ENCODE peak calls at places on chromosomes 1 and 21, in four cellular contexts. J, N, A and E are unnamed samples. For H3K4me1, the result is how much of the 10 kb centered on the place peaks cover.

GRCh38 chr1:201422436-201423030 is 1.0 kb upstream of the TNNI1 start:
- DNase-seq in N (peak), A (no peak), J (no peak), E (no peak)

GRCh38 chr1:103517380-103518047 is 8.0 kb upstream of the RNPC3 start:
- DNase-seq in N (no peak), J (peak), A (peak), E (no peak)

GRCh38 chr1:40078512-40079333 is 18.3 kb downstream of the PPT1 start:
- DNase-seq in J (peak), A (peak), N (peak), E (peak)

GRCh38 chr1:101388904-101389546 is 152.2 kb downstream of the S1PR1 start:
- DNase-seq in J (peak), N (peak), A (no peak), E (no peak)

GRCh38 chr1:12138196-12139183 is 28.3 kb upstream of the TNFRSF1B start:
- DNase-seq in A (peak), N (no peak), J (peak), E (no peak)

GRCh38 chr1:150387200-150387599 is 23.3 kb downstream of the RPRD2 start:
- DNase-seq in N (peak), A (no peak), J (no peak), E (no peak)

GRCh38 chr1:224559971-224560728 is 56.0 kb upstream of the CNIH3 start:
- DNase-seq in A (no peak), J (peak), N (no peak), E (no peak)

GRCh38 chr1:154837679-154838171 is 32.4 kb downstream of the KCNN3 start:
- DNase-seq in N (peak), A (no peak), J (no peak), E (no peak)

GRCh38 chr1:109265741-109266330 is 16.5 kb downstream of the CELSR2 start:
- DNase-seq in A (no peak), N (no peak), J (no peak), E (no peak)

GRCh38 chr1:207021139-207021861 is 11.3 kb downstream of the C1orf116 start:
- DNase-seq in A (peak), N (no peak), J (peak), E (no peak)

GRCh38 chr1:94721240-94721639 is 98.9 kb upstream of the SLC44A3 start:
- DNase-seq in N (no peak), A (no peak), J (no peak), E (no peak)

GRCh38 chr1:244159646-244160045 is 108.6 kb downstream of the ZBTB18 start:
- DNase-seq in A (no peak), J (no peak), N (no peak), E (no peak)

GRCh38 chr1:115838805-115839705 is 1.9 kb downstream of the NHLH2 start:
- DNase-seq in A (no peak), J (no peak), N (no peak), E (peak)

GRCh38 chr1:196034080-196034706 is 574.0 kb downstream of the KCNT2 start:
- DNase-seq in A (peak), J (no peak), N (no peak), E (peak)

GRCh38 chr1:30969903-30970302 is 61.3 kb upstream of the SDC3 start:
- DNase-seq in A (no peak), J (no peak), N (no peak), E (no peak)

GRCh38 chr1:236204043-236204442 is 61.7 kb downstream of the GPR137B start:
- DNase-seq in N (no peak), J (peak), A (peak), E (no peak)

GRCh38 chr1:153774036-153774435 is 1.2 kb upstream of the SLC27A3 start:
- DNase-seq in N (no peak), A (no peak), J (no peak), E (no peak)

GRCh38 chr1:232594768-232595698 is 34.9 kb downstream of the SIPA1L2 start:
- DNase-seq in N (no peak), A (no peak), J (no peak), E (peak)

GRCh38 chr1:221994939-221995338 is 253.1 kb upstream of the DUSP10 start:
- DNase-seq in J (peak), A (peak), N (no peak), E (no peak)

GRCh38 chr1:107525146-107525545 is 384.3 kb downstream of the NTNG1 start:
- DNase-seq in A (no peak), N (no peak), J (no peak), E (no peak)

GRCh38 chr1:180187626-180188025 is 33.0 kb downstream of the QSOX1 start:
- DNase-seq in A (no peak), J (no peak), N (no peak), E (no peak)

GRCh38 chr21:42737969-42738590 is 84.7 kb downstream of the PDE9A start:
- DNase-seq in N (no peak), J (no peak), A (peak), E (no peak)

GRCh38 chr1:165501351-165501974 is 42.3 kb upstream of the LRRC52 start:
- DNase-seq in A (no peak), J (no peak), N (no peak), E (no peak)

GRCh38 chr1:84103197-84103992 is 40.7 kb upstream of the PRKACB start:
- DNase-seq in A (peak), J (peak), N (no peak), E (peak)

GRCh38 chr21:43697758-43698643 is 20.9 kb upstream of the PDXK start:
- DNase-seq in A (peak), N (no peak), J (peak), E (no peak)

GRCh38 chr1:156581661-156582387 is 2.3 kb downstream of the TTC24 start:
- DNase-seq in N (peak), J (no peak), A (no peak), E (no peak)

GRCh38 chr1:28833396-28833795 is 21.4 kb downstream of the OPRD1 start:
- DNase-seq in A (no peak), J (no peak), N (no peak), E (no peak)

GRCh38 chr1:183632964-183633363 is 2.6 kb downstream of the ARPC5 start:
- DNase-seq in J (no peak), N (peak), A (no peak), E (no peak)

GRCh38 chr1:234530641-234531040 is 51.7 kb upstream of the TARBP1 start:
- DNase-seq in N (no peak), A (no peak), J (no peak), E (no peak)

GRCh38 chr1:30451532-30452125 is 271.8 kb downstream of the MATN1 start:
- DNase-seq in J (no peak), N (no peak), A (no peak), E (no peak)

GRCh38 chr1:50665413-50665812 is 242.2 kb upstream of the DMRTA2 start:
- DNase-seq in J (peak), A (peak), N (no peak), E (no peak)

GRCh38 chr1:83692524-83693336 is 306.2 kb downstream of the TTLL7 start:
- DNase-seq in J (peak), A (peak), N (peak), E (peak)

GRCh38 chr1:12073796-12074195 is 10.7 kb downstream of the TNFRSF8 start:
- DNase-seq in J (no peak), A (no peak), N (no peak), E (no peak)

GRCh38 chr1:3551290-3551678 is 60.0 kb downstream of the MEGF6 start:
- DNase-seq in A (no peak), N (no peak), J (no peak), E (no peak)

GRCh38 chr1:113786055-113786454 is 26.2 kb downstream of the RSBN1 start:
- DNase-seq in N (no peak), A (peak), J (peak), E (no peak)

GRCh38 chr21:38987551-38988210 is 182.0 kb downstream of the ETS2 start:
- DNase-seq in N (no peak), J (no peak), A (no peak), E (no peak)
- H3K4me1 ChIP-seq in N (under half), J (under half), A (half or more), E (under half)

DNA sequence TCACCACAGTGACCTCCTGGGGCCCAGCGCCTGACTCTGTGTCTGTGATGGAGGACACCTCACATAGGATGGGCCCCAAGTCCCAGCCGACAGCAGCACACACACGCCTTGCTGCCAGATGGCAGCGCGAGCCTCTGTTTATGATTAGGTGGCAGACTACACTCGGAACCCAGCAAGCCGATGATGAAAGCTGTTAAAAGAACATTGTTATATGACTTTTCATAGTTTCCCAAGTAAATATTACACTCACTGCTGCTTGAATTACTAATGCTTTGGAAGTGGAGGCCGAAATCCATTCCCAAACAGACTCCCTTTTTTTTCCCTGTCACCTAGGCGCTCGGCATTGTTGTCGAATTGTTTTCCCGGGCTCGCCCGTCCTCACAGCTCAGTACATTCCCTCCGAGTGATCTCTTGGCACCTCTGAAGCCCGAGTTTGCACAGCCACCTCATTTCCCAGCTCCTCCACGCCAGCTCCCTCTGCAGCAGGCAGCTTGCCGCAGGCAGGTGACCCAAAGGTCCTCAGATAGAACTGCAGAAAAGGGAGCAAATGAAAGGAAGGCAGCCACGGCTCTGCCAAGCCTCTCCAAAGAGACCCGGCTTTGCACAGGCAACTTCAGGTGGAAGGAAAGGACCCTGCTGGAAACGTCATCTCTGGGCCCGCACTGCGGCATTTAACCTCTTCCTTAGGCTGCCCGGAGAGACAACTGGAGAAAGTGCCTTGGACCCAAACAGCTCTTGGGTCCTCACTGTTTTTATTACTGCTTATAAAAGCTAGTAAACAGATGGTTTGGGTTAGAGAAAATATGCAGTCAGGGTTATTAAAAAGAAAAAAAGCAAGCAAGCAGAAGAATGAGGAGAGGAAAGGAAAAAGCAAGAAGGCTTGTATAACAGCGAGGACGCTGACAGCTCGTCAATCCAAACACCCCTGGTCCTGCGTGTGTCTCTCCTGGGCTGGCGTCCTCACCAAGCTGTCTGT is 72.2 kb upstream of the SLC25A33 start:
- DNase-seq in A (peak), N (no peak), J (peak), E (no peak)
- H2AFZ ChIP-seq in A (no peak), N (no peak), J (peak), E (peak)

GRCh38 chr1:246638941-246639655 is 72.8 kb downstream of the CNST start:
- DNase-seq in N (no peak), J (no peak), A (no peak), E (no peak)

GRCh38 chr1:246640747-246641146 is 74.5 kb downstream of the CNST start:
- DNase-seq in N (no peak), A (no peak), J (no peak), E (no peak)

GRCh38 chr1:246642719-246643118 is 76.5 kb downstream of the CNST start:
- DNase-seq in N (no peak), J (no peak), A (no peak), E (no peak)

GRCh38 chr1:246639732-246640131 is 73.5 kb downstream of the CNST start:
- DNase-seq in N (no peak), A (no peak), J (no peak), E (no peak)

GRCh38 chr1:246641394-246641793 is 75.1 kb downstream of the CNST start:
- DNase-seq in J (no peak), A (no peak), N (no peak), E (no peak)
- H3K27ac ChIP-seq in J (no peak), A (no peak), N (no peak), E (no peak)

GRCh38 chr1:15412843-15413242 is 3.2 kb downstream of the EFHD2 start:
- DNase-seq in N (no peak), A (no peak), J (no peak), E (no peak)
- H3K4me1 ChIP-seq in N (under half), A (under half), J (under half), E (under half)

DNA sequence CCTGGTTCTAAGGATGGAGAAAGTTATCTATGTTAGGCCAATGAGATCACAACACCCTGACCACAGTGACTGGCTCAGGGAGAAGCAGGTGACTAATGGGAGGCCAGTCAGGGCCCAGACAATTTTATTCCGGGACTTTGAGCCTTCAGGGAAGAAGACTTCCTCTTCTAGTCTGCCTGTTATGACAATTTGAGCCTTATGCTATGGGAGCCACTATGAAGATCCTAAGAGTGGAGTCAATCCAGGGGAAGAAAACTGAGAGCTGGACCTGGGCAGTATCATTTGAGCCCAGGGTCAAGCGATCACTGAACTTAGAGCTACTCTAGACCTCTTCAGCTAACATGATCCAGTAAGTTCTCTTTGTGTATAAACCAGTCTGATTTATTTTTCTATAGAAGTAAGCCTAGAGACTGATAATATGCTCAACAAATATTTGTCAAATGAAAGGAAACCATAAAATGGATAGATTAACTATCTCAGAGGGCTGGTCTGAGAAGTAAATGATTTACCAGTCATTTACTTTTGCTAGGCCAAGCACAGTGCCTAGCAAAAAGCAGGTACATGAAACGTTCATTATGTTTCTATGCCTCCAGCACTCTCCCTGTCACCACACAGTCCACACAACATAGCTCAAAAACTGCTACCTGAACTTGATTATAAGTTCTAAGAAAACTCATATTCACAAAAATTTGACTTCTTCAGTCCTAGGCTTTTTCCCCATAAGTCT is 4.2 kb upstream of the C1orf141 start:
- DNase-seq in J (no peak), A (no peak), N (no peak), E (no peak)
- H2AFZ ChIP-seq in J (no peak), A (no peak), N (no peak), E (no peak)

GRCh38 chr21:35370071-35370470 is 321.0 kb upstream of the RUNX1 start:
- DNase-seq in N (no peak), J (no peak), A (no peak), E (no peak)

GRCh38 chr21:35370671-35371070 is 321.6 kb upstream of the RUNX1 start:
- DNase-seq in A (no peak), N (no peak), J (no peak), E (no peak)

GRCh38 chr21:35368326-35368725 is 319.2 kb upstream of the RUNX1 start:
- DNase-seq in N (no peak), J (no peak), A (no peak), E (no peak)

GRCh38 chr21:35366348-35367085 is 317.4 kb upstream of the RUNX1 start:
- DNase-seq in A (peak), J (peak), N (no peak), E (no peak)

DNA sequence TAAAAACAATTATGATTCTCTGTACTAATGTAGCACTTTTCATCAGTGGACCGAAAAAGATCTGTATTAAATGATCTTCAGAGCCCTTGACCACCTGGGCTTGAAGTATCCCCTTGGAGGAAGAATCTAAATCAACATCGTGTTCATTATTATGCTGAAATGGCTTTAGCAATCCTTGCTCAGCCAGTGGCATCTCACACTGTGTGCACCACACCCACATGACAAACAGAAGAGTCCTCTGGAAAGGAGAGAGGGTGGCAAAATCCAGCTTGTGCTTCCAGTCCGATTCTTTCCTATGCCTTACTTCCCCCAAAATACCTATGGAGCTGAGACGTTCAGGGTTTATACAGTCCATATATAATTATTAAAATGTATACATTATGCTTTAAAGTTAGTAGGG is 318.5 kb upstream of the RUNX1 start:
- DNase-seq in N (no peak), A (no peak), J (no peak), E (no peak)
- H3K27ac ChIP-seq in N (no peak), A (no peak), J (no peak), E (no peak)

DNA sequence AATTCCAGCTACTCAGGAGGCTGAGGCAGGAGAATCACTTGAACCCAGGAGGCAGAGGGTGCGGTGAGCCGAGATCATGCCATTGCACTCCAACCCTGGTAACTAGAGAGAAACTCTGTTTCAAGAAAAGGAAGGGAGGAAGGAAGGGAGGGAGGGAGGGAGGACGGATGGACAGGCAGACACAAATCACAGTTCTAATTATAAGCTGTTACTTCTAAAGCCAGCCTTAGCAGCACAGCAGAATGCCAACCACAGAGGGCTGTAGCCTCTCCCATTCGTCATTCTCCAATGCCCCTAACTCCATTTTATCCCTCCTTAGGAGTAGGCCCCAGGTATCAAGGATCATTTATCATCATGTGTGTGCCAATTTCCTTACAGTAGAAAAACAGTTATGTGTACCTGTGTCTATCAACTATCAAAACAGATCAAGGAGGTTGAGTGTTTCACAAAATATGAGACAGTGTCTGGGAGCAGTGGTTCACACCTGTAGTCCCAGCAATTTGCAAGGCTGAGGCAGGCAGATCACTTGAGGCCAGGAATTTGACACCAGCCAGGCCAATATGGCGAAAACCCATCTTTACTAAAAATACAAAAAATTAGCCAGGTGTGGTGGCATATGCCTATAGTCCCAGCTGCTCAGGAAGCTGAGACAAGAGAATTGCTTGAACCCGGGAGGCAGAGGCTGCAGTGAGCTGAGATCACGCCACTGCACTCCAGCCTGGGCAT is 19.1 kb downstream of the USP48 start:
- DNase-seq in N (peak), A (no peak), J (no peak), E (no peak)
- H3K4me1 ChIP-seq in N (half or more), A (under half), J (under half), E (under half)

DNA sequence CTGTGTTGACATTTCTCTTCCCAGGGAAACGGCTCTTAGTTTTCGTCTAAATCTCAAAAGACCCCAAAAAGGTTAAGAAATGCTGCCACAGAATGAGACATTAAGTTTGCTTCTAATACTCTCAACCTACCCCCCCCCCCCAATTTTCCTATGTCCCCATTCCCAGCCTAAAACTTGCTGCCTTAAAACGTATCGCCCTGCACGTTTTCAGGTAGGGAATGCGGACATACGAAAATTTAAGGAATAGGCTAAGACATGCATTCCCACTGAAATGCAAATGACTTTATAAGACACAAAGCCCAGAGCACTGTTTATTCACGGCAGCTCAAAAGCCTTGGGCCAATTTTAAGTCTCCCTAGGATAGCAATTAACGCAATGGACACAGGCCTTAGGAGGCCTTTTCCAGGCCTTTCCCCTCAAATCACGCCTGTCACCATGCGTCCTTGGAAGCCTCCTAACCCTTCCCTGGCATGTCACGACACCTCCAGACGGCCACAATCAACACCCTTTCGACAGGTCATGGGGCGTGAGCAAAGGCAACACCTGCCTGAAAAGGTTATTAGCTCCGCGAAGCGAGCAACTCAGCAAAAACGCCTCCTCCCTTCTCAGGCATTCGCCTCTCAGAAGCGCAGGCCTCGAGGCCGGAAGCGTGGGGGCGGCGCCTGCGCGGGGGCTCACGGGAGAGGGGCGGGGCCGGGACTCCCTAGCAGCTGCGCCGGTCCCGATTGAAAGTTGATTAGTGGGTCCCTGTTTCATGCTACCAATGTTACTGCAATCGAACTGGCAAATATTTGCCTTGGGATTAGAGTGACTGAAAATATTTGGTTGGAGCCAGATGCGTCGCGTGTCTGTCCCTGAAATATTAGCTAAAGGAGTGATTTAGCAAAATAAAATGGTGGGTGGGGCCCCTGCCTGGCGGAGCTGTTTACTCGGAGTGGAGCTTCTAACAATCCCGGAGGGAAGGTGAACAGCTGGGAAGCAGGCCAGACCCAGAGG is 45.1 kb downstream of the GFI1 start:
- DNase-seq in N (no peak), A (no peak), J (no peak), E (peak)
- H2AFZ ChIP-seq in N (no peak), A (peak), J (peak), E (peak)